ENCODE peak calls at places on chromosomes 11 and 22, in four cellular contexts. One of them, this sample, is unnamed.

GRCh38 chr22:19105867-19106802 is 16.1 kb downstream of the DGCR2 start:
- DNase-seq in WTC11: peak; percentile 45
- DNase-seq in SK-N-SH: peak; percentile 57
- DNase-seq in GM12878: no peak
- DNase-seq in this sample: peak; percentile 64

GRCh38 chr11:126332221-126332711 is 23.2 kb upstream of the ST3GAL4 start:
- DNase-seq in WTC11: no peak
- DNase-seq in SK-N-SH: peak; percentile 57
- DNase-seq in GM12878: no peak
- DNase-seq in this sample: no peak

GRCh38 chr22:43014062-43014875 is 680 bp downstream of the PACSIN2 start:
- DNase-seq in WTC11: peak; percentile 65
- DNase-seq in SK-N-SH: peak; percentile 54
- DNase-seq in GM12878: no peak
- DNase-seq in this sample: peak; percentile 48

GRCh38 chr11:119284344-119285157 is 32.4 kb downstream of the MCAM start:
- DNase-seq in WTC11: no peak
- DNase-seq in SK-N-SH: peak; percentile 36
- DNase-seq in GM12878: no peak
- DNase-seq in this sample: peak; percentile 60

GRCh38 chr11:1087961-1088926 is 13.6 kb downstream of the MUC2 start:
- DNase-seq in WTC11: no peak
- DNase-seq in SK-N-SH: no peak
- DNase-seq in GM12878: no peak
- DNase-seq in this sample: peak; percentile 45

GRCh38 chr22:23780146-23780748 is 6.5 kb upstream of the SMARCB1 start:
- DNase-seq in WTC11: no peak
- DNase-seq in SK-N-SH: no peak
- DNase-seq in GM12878: no peak
- DNase-seq in this sample: no peak

GRCh38 chr11:128904303-128904871 is 13.2 kb downstream of the KCNJ5 start:
- DNase-seq in WTC11: no peak
- DNase-seq in SK-N-SH: no peak
- DNase-seq in GM12878: no peak
- DNase-seq in this sample: no peak

GRCh38 chr22:40397436-40397835 is 27.0 kb downstream of the SGSM3 start:
- DNase-seq in WTC11: no peak
- DNase-seq in SK-N-SH: no peak
- DNase-seq in GM12878: no peak
- DNase-seq in this sample: no peak

GRCh38 chr11:120893431-120894206 is 130.3 kb upstream of the TBCEL start:
- DNase-seq in WTC11: no peak
- DNase-seq in SK-N-SH: no peak
- DNase-seq in GM12878: no peak
- DNase-seq in this sample: no peak

GRCh38 chr22:37459211-37459610 is 27.0 kb downstream of the MFNG start:
- DNase-seq in WTC11: no peak
- DNase-seq in SK-N-SH: no peak
- DNase-seq in GM12878: no peak
- DNase-seq in this sample: no peak

GRCh38 chr11:68517121-68517741 is 56.7 kb downstream of the PPP6R3 start:
- DNase-seq in WTC11: no peak
- DNase-seq in SK-N-SH: no peak
- DNase-seq in GM12878: no peak
- DNase-seq in this sample: no peak

GRCh38 chr11:128463386-128463829 is 124.0 kb downstream of the ETS1 start:
- DNase-seq in WTC11: no peak
- DNase-seq in SK-N-SH: peak; percentile 39
- DNase-seq in GM12878: no peak
- DNase-seq in this sample: no peak

GRCh38 chr11:111367411-111368284 is 11.4 kb downstream of the POU2AF1 start:
- DNase-seq in WTC11: no peak
- DNase-seq in SK-N-SH: no peak
- DNase-seq in GM12878: peak; percentile 80
- DNase-seq in this sample: no peak

GRCh38 chr11:66981976-66982578 is 7.0 kb downstream of the C11orf86 start:
- DNase-seq in WTC11: no peak
- DNase-seq in SK-N-SH: peak; percentile 78
- DNase-seq in GM12878: no peak
- DNase-seq in this sample: peak; percentile 73

GRCh38 chr11:130243816-130244215 is 70.9 kb downstream of the ZBTB44 start:
- DNase-seq in WTC11: no peak
- DNase-seq in SK-N-SH: no peak
- DNase-seq in GM12878: peak; percentile 46
- DNase-seq in this sample: no peak

GRCh38 chr11:11407065-11407737 is 54.2 kb upstream of the CSNK2A3 start:
- DNase-seq in WTC11: no peak
- DNase-seq in SK-N-SH: peak; percentile 70
- DNase-seq in GM12878: no peak
- DNase-seq in this sample: no peak

GRCh38 chr11:69504127-69504526 is 22.7 kb downstream of the LINC01488 start:
- DNase-seq in WTC11: no peak
- DNase-seq in SK-N-SH: no peak
- DNase-seq in GM12878: no peak
- DNase-seq in this sample: no peak

GRCh38 chr22:41831383-41831782 is 1.5 kb upstream of the SREBF2 start:
- DNase-seq in WTC11: no peak
- DNase-seq in SK-N-SH: no peak
- DNase-seq in GM12878: no peak
- DNase-seq in this sample: no peak

GRCh38 chr11:68003846-68004550 is at the start of gene UNC93B1:
- DNase-seq in WTC11: peak; percentile 78
- DNase-seq in SK-N-SH: peak; percentile 97
- DNase-seq in GM12878: peak; percentile 57
- DNase-seq in this sample: peak; percentile 91

GRCh38 chr11:105589346-105589745 is 20.5 kb upstream of the GRIA4 start:
- DNase-seq in WTC11: no peak
- DNase-seq in SK-N-SH: no peak
- DNase-seq in GM12878: no peak
- DNase-seq in this sample: no peak

GRCh38 chr11:119266517-119267255 is 50.2 kb downstream of the MCAM start:
- DNase-seq in WTC11: no peak
- DNase-seq in SK-N-SH: no peak
- DNase-seq in GM12878: no peak
- DNase-seq in this sample: no peak

GRCh38 chr11:41431784-41432183 is 27.7 kb downstream of the LRRC4C start:
- DNase-seq in WTC11: peak; percentile 15
- DNase-seq in SK-N-SH: peak; percentile 36
- DNase-seq in GM12878: no peak
- DNase-seq in this sample: peak; percentile 11

GRCh38 chr11:70191495-70192140 is 11.5 kb upstream of the FADD start:
- DNase-seq in WTC11: peak; percentile 93
- DNase-seq in SK-N-SH: peak; percentile 88
- DNase-seq in GM12878: no peak
- DNase-seq in this sample: peak; percentile 79

GRCh38 chr22:50683086-50683993 is 10.7 kb downstream of the SHANK3 start:
- DNase-seq in WTC11: no peak
- DNase-seq in SK-N-SH: peak; percentile 73
- DNase-seq in GM12878: peak; percentile 8
- DNase-seq in this sample: no peak

GRCh38 chr11:126965331-126965730 is 35.2 kb downstream of the KIRREL3 start:
- DNase-seq in WTC11: no peak
- DNase-seq in SK-N-SH: no peak
- DNase-seq in GM12878: no peak
- DNase-seq in this sample: no peak

GRCh38 chr11:47641585-47642098 is 717 bp downstream of the MTCH2 start:
- DNase-seq in WTC11: no peak
- DNase-seq in SK-N-SH: peak; percentile 23
- DNase-seq in GM12878: no peak
- DNase-seq in this sample: no peak

GRCh38 chr22:32745251-32745995 is 56.1 kb upstream of the TIMP3 start:
- DNase-seq in WTC11: peak; percentile 26
- DNase-seq in SK-N-SH: peak; percentile 78
- DNase-seq in GM12878: no peak
- DNase-seq in this sample: no peak

DNA sequence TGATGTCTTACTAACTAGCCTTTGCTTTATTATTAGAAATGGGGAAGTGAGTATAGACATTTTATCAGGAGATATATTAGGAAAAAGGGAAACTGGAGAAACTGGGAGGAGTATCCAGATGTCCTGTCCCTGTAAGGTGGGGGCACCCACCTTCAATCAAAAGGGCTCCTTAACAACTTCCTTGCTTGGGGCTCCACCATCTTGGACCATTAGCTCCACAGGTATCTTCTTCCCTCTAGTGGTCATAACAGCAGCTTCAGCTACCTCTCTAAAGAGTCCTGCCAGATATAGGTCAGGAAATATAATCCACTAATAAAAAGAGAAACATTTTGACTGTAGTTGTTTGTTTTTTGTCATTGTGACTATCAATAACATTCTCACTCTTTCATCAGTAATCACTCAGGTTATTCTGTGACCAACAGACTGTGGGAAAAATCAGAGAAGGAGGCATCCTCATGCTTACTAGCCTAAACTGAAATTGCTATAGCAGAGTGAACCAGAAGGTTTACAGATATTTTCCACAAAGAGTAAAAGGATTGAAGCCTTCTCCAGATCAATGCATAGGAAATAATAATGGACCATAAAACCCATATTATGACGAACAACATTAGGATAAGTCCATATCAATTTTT is 10.4 kb downstream of the OR51B4 start:
- DNase-seq in WTC11: no peak
- DNase-seq in SK-N-SH: peak; percentile 9
- DNase-seq in GM12878: no peak
- DNase-seq in this sample: peak; percentile 71
- TF ChIP-seq USF1 in WTC11: no peak
- TF ChIP-seq USF1 in SK-N-SH: no peak
- TF ChIP-seq USF1 in GM12878: no peak
- TF ChIP-seq USF1 in this sample: no peak

GRCh38 chr22:35629406-35630234 is 12.5 kb upstream of the MB start:
- DNase-seq in WTC11: no peak
- DNase-seq in SK-N-SH: no peak
- DNase-seq in GM12878: peak; percentile 61
- DNase-seq in this sample: peak; percentile 56
- TF ChIP-seq USF1 in WTC11: no peak
- TF ChIP-seq USF1 in SK-N-SH: no peak
- TF ChIP-seq USF1 in GM12878: no peak
- TF ChIP-seq USF1 in this sample: no peak

GRCh38 chr11:114782650-114783310 is 104.5 kb downstream of the NXPE2 start:
- DNase-seq in WTC11: no peak
- DNase-seq in SK-N-SH: no peak
- DNase-seq in GM12878: no peak
- DNase-seq in this sample: no peak
- TF ChIP-seq USF1 in WTC11: no peak
- TF ChIP-seq USF1 in SK-N-SH: no peak
- TF ChIP-seq USF1 in GM12878: no peak
- TF ChIP-seq USF1 in this sample: no peak

GRCh38 chr22:29798801-29799200 is 31.6 kb downstream of the UQCR10 start:
- DNase-seq in WTC11: no peak
- DNase-seq in SK-N-SH: no peak
- DNase-seq in GM12878: no peak
- DNase-seq in this sample: no peak

GRCh38 chr22:29801153-29801552 is 34.0 kb downstream of the UQCR10 start:
- DNase-seq in WTC11: no peak
- DNase-seq in SK-N-SH: no peak
- DNase-seq in GM12878: no peak
- DNase-seq in this sample: no peak

GRCh38 chr22:29797351-29797750 is 30.2 kb downstream of the UQCR10 start:
- DNase-seq in WTC11: no peak
- DNase-seq in SK-N-SH: no peak
- DNase-seq in GM12878: peak; percentile 71
- DNase-seq in this sample: no peak

GRCh38 chr22:29798318-29798717 is 31.1 kb downstream of the UQCR10 start:
- DNase-seq in WTC11: no peak
- DNase-seq in SK-N-SH: no peak
- DNase-seq in GM12878: peak; percentile 46
- DNase-seq in this sample: no peak

GRCh38 chr22:29799217-29799680 is 32.1 kb downstream of the UQCR10 start:
- DNase-seq in WTC11: no peak
- DNase-seq in SK-N-SH: peak; percentile 71
- DNase-seq in GM12878: no peak
- DNase-seq in this sample: peak; percentile 74
- TF ChIP-seq USF1 in WTC11: no peak
- TF ChIP-seq USF1 in SK-N-SH: peak; percentile 65
- TF ChIP-seq USF1 in GM12878: no peak
- TF ChIP-seq USF1 in this sample: no peak

GRCh38 chr22:46175631-46176030 is 25.3 kb downstream of the PPARA start:
- DNase-seq in WTC11: no peak
- DNase-seq in SK-N-SH: no peak
- DNase-seq in GM12878: no peak
- DNase-seq in this sample: no peak
- TF ChIP-seq USF1 in WTC11: no peak
- TF ChIP-seq USF1 in SK-N-SH: no peak
- TF ChIP-seq USF1 in GM12878: no peak
- TF ChIP-seq USF1 in this sample: no peak